ENCODE peak calls at places on chromosome 7, in five cellular contexts. L is fibroblast of villous mesenchyme, C is AG09319, A is GM12865, E is fibroblast of lung. K is an unnamed sample.

GRCh38 chr7:48118041-48118440 is 29.0 kb downstream of the UPP1 start:
- DNase-seq in L (peak), C (no peak), A (no peak), E (no peak), K (no peak)

GRCh38 chr7:50626286-50626685 is 61.1 kb upstream of the DDC start:
- DNase-seq in L (no peak), C (no peak), A (no peak), E (no peak), K (no peak)

GRCh38 chr7:132575987-132576722 is at the start of gene PLXNA4:
- DNase-seq in L (no peak), C (no peak), A (no peak), E (peak), K (no peak)

GRCh38 chr7:83365746-83366145 is 203.1 kb upstream of the PCLO start:
- DNase-seq in L (no peak), C (no peak), A (no peak), E (peak), K (no peak)

GRCh38 chr7:139180700-139181311 is 50.2 kb upstream of the UBN2 start:
- DNase-seq in L (peak), C (no peak), A (no peak), E (peak), K (no peak)

GRCh38 chr7:99752354-99752753 is 17.4 kb upstream of the CYP3A7 start:
- DNase-seq in L (peak), C (no peak), A (no peak), E (peak), K (no peak)

GRCh38 chr7:94620703-94621118 is 35.2 kb downstream of the SGCE start:
- DNase-seq in L (peak), C (peak), A (peak), E (peak), K (peak)

GRCh38 chr7:38178695-38179344 is 775 bp downstream of the STARD3NL start:
- DNase-seq in L (peak), C (no peak), A (peak), E (peak), K (peak)

GRCh38 chr7:511476-512145 is 8.0 kb downstream of the PDGFA start:
- DNase-seq in L (no peak), C (no peak), A (no peak), E (no peak), K (no peak)

GRCh38 chr7:85054306-85054705 is 132.6 kb downstream of the SEMA3D start:
- DNase-seq in L (no peak), C (no peak), A (no peak), E (no peak), K (no peak)

GRCh38 chr7:158049271-158049670 is 538.4 kb downstream of the PTPRN2 start:
- DNase-seq in L (no peak), C (no peak), A (no peak), E (no peak), K (no peak)

GRCh38 chr7:86600506-86601290 is 43.0 kb upstream of the GRM3 start:
- DNase-seq in L (no peak), C (no peak), A (peak), E (no peak), K (no peak)

GRCh38 chr7:35424869-35425495 is 171.1 kb upstream of the TBX20 start:
- DNase-seq in L (peak), C (peak), A (peak), E (peak), K (peak)

GRCh38 chr7:7772385-7772784 is 54.0 kb upstream of the RPA3 start:
- DNase-seq in L (no peak), C (no peak), A (peak), E (peak), K (no peak)

GRCh38 chr7:4195650-4196049 is 486.4 kb upstream of the FOXK1 start:
- DNase-seq in L (no peak), C (no peak), A (no peak), E (no peak), K (no peak)

GRCh38 chr7:158569858-158570239 is 17.8 kb downstream of the PTPRN2 start:
- DNase-seq in L (no peak), C (no peak), A (no peak), E (no peak), K (no peak)

GRCh38 chr7:152423991-152424347 is 11.8 kb downstream of the KMT2C start:
- DNase-seq in L (no peak), C (no peak), A (no peak), E (no peak), K (no peak)

GRCh38 chr7:152424348-152425108 is 11.3 kb downstream of the KMT2C start:
- DNase-seq in L (no peak), C (no peak), A (no peak), E (no peak), K (no peak)

GRCh38 chr7:152414779-152415178 is 21.0 kb downstream of the KMT2C start:
- DNase-seq in L (no peak), C (no peak), A (no peak), E (no peak), K (no peak)

DNA sequence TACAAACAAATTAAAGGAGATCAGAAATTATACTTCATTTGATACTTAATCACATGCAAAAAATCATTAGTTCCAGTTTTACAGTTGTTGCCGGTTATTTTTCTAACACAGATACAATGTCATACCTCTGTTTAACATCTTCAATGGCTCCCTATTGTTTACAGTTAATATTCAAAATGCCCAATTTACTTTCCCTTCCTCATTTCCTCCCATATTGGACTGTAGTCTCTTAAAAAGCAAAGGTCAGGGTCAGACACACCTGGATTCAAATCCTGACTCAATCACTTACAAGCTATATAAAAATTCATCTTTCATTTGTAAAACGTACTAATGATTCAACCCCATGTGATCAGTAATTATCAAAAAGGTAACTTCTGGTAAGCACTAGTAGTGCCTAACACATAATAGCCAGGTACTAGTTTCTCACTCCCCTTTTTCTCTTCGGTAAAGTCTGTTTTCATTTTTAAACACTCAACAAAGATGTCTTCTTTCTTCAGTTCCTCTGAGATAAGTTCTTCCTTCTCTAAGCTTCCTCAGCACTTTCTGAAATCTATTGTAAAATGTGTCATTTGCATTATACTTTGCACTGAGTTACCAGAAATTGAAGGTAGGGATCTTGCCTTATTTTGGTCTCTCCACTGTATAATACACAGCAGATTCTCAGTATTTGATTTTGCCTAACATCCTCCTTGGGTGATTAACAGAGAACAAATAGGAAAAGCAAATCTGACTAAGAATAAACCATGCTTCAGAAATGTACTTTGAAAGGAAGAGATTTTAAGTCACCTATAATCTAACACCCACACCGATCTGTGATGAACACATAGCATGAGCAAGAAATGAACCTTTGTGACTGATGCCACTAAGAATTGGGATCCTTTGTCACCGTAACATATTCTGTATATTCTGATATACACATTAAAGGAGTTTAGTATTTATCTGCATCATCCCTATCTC is 16.1 kb downstream of the KMT2C start:
- DNase-seq in L (no peak), C (no peak), A (no peak), E (no peak), K (no peak)
- TF ChIP-seq CTCF in L (no peak), C (no peak), A (no peak), E (no peak), K (no peak)

DNA sequence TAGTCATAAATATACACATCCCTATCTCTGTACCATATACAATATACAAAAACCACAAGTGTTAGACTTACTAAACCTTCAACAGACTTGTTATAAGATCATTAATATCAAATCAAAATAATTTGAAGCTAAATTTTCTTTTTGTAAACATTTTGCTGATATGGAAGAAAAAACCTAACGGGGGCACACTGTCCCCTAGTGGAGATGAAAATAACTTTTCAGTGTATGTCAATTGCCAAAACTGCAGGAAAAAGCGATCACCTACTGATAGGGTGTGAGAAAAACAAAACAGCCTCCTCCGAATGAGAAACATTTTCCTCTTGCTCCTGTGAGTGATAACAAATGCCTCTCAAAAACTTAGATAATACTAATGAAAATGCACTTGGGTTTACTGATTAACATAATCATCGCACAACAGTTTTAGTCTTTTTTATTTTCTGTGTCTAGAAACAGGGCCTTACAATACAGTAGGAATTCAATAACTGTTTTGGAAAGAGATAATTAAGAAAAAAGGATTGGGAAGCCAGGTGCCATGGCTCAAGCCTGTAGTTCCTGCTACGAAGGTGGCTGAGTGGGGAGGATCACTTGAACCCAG is 322.7 kb downstream of the CRPPA start:
- DNase-seq in L (peak), C (no peak), A (no peak), E (peak), K (no peak)
- TF ChIP-seq CTCF in L (peak), C (peak), A (peak), E (peak), K (peak)

DNA sequence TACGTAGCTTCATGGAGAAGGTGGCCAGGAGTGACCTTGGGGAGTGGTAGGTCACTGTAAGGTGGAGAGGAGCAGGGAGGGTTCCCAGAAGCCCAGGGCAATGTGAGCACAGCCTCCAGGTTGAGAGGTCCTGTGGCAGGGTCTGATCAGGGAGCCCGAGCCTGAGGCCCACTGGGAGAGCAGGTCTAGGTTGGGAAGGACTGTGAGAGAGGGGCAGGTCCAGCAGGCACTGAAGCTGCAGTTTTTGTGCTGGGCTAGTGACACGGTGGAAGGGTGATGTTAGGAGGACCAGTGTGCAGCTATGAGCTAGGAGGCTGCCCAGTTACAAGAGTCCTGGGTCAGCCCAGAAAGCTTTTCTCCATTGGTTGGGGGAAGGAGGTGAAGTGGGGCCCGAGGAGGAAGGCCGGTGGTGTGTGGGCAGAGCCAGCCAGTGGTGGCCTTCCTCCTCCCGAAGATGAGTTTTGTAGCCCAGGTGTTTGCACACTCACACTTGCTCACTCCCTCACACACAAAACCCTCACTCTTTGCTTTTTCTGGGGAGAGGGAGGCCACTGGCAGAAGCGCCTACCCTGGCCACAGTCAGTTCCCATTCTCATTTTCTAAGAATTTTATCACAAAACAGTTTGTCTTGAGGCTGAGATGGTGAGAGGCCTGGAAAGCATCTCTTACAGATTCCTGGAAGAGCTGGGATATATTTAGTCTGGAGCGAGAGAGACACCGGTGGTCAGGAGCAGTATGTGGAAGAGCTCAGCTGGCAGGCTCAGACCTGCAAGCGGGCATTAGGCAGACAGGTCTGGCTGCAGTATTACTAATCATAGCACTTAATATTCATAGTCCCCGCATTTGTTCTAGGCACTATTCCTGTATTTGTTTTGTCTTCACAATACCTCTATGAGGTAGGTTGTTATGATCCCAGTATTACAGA is 57.1 kb downstream of the ZNF467 start:
- DNase-seq in L (no peak), C (no peak), A (no peak), E (no peak), K (no peak)
- TF ChIP-seq CTCF in L (no peak), C (no peak), A (no peak), E (no peak), K (no peak)

GRCh38 chr7:123533929-123534382 is 439 bp downstream of the IQUB start:
- DNase-seq in L (no peak), C (no peak), A (no peak), E (peak), K (no peak)

GRCh38 chr7:123533553-123533917 is 860 bp downstream of the IQUB start:
- DNase-seq in L (no peak), C (no peak), A (no peak), E (no peak), K (no peak)

GRCh38 chr7:123528265-123528664 is 6.1 kb downstream of the IQUB start:
- DNase-seq in L (no peak), C (no peak), A (no peak), E (no peak), K (no peak)
- TF ChIP-seq CTCF in L (no peak), C (no peak), A (no peak), E (no peak), K (no peak)

GRCh38 chr7:33923440-33924229 is 18.3 kb downstream of the BMPER start:
- DNase-seq in L (no peak), C (no peak), A (no peak), E (no peak), K (no peak)
- TF ChIP-seq CTCF in L (no peak), C (no peak), A (no peak), E (no peak), K (no peak)

DNA sequence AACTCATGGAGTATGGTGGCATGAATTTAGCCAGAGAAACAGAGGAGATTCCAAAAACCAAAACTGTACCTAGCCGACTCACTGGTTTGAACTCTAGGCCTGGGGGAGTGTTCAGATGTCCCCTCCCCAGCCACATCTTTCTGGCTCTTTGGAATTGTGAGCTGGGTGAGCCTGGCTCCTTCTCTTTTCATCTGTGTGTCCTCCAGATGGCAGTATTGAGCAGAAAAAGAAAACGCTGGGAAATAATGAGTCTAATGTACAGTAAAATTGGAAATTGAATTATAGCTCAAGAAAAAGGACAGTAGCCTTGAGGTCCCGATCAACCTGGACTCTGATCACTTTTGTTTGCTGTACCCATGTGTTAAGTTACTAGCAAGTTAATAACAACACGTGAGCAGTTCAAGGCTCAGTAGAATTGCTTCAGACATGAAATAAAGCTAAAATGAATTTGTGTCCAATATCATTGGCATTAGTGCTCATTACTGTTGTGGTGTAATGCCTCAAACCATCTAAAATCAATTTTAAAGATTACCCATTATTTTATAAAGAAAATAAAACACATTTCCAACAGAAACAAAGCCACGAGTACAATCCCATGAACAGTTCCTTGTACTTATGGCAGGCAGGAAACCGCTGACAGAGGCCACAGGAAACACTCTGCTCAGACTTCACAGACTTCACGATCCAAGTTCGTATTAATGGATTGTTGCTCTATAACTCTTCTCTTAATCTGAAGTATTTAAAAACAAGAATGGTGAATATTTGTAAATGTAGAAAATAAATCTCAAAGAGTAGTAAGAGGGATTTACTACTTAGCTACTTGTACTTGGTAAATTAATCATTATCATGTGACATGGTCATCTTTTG is 78.1 kb downstream of the SNX10 start:
- DNase-seq in L (peak), C (peak), A (peak), E (peak), K (peak)
- TF ChIP-seq CTCF in L (peak), C (peak), A (peak), E (peak), K (peak)

GRCh38 chr7:104054362-104054761 is 64.9 kb upstream of the RELN start:
- DNase-seq in L (no peak), C (no peak), A (no peak), E (no peak), K (no peak)
- TF ChIP-seq CTCF in L (no peak), C (no peak), A (no peak), E (no peak), K (no peak)

GRCh38 chr7:147805996-147806576 is 784.5 kb upstream of the C7orf33 start:
- DNase-seq in L (no peak), C (no peak), A (no peak), E (no peak), K (no peak)
- TF ChIP-seq CTCF in L (no peak), C (no peak), A (no peak), E (no peak), K (no peak)

GRCh38 chr7:2063562-2064360 is 169.0 kb downstream of the MAD1L1 start:
- DNase-seq in L (peak), C (no peak), A (no peak), E (peak), K (no peak)
- TF ChIP-seq CTCF in L (peak), C (peak), A (no peak), E (peak), K (no peak)

K was measured in GM20000.